ENCODE peak calls at places on chromosome 22, in seven cellular contexts. O, M, H, Y, K, N and S are unnamed samples.

GRCh38 chr22:48797731-48798130 is 1029.9 kb downstream of the BRD1 start:
- DNase-seq in K (no peak), Y (no peak), N (no peak), H (no peak), M (no peak), O (no peak), S (no peak)

GRCh38 chr22:32469799-32470212 is 4.8 kb upstream of the FBXO7 start:
- DNase-seq in K (no peak), O (no peak), H (peak; percentile 84), Y (no peak), M (peak; percentile 32), N (peak; percentile 50), S (no peak)

GRCh38 chr22:17792289-17792688 is 18.0 kb upstream of the BID start:
- DNase-seq in O (no peak), Y (no peak), H (no peak), N (no peak), M (no peak), K (no peak), S (peak; percentile 51)

GRCh38 chr22:47215851-47216250 is 453.4 kb downstream of the TBC1D22A start:
- DNase-seq in N (no peak), K (no peak), O (no peak), M (no peak), H (no peak), Y (no peak), S (no peak)

GRCh38 chr22:25282346-25282670 is 62.9 kb downstream of the CRYBB2 start:
- DNase-seq in M (no peak), Y (no peak), K (peak; percentile 12), O (no peak), N (no peak), H (no peak), S (no peak)

GRCh38 chr22:47065756-47066615 is 303.5 kb downstream of the TBC1D22A start:
- DNase-seq in H (peak; percentile 46), O (no peak), Y (no peak), K (no peak), N (no peak), M (no peak), S (no peak)

GRCh38 chr22:31238057-31238456 is 26.0 kb downstream of the LIMK2 start:
- DNase-seq in O (no peak), H (no peak), K (no peak), Y (no peak), M (no peak), N (no peak), S (peak; percentile 64)

GRCh38 chr22:38729946-38730345 is 24.2 kb downstream of the GTPBP1 start:
- DNase-seq in O (no peak), N (no peak), K (no peak), H (no peak), M (no peak), Y (no peak), S (no peak)

GRCh38 chr22:49305215-49305965 is 522.3 kb downstream of the BRD1 start:
- DNase-seq in N (no peak), K (peak; percentile 78), Y (no peak), H (no peak), O (peak; percentile 86), M (no peak), S (no peak)

GRCh38 chr22:46791201-46791731 is 28.8 kb downstream of the TBC1D22A start:
- DNase-seq in Y (no peak), M (no peak), H (peak; percentile 83), K (no peak), N (no peak), O (no peak), S (peak; percentile 69)

GRCh38 chr22:21945453-21946261 is 7.0 kb downstream of the PPM1F start:
- DNase-seq in K (no peak), O (no peak), M (no peak), N (no peak), H (no peak), Y (no peak), S (no peak)

GRCh38 chr22:17969732-17970131 is 54.6 kb downstream of the MICAL3 start:
- DNase-seq in Y (no peak), M (peak; percentile 94), O (no peak), K (no peak), N (peak; percentile 91), H (peak; percentile 99), S (no peak)

GRCh38 chr22:17235861-17236260 is 16.6 kb upstream of the ADA2 start:
- DNase-seq in Y (no peak), K (no peak), H (no peak), M (no peak), O (no peak), N (no peak), S (no peak)

GRCh38 chr22:27615408-27615807 is 186.1 kb downstream of the MN1 start:
- DNase-seq in O (no peak), K (no peak), M (no peak), Y (no peak), H (no peak), N (no peak), S (no peak)

GRCh38 chr22:29689872-29690213 is 30.0 kb upstream of the CABP7 start:
- DNase-seq in K (peak; percentile 54), Y (peak; percentile 40), N (no peak), H (peak; percentile 55), O (peak; percentile 47), M (peak; percentile 16), S (peak; percentile 21)

GRCh38 chr22:30325065-30325720 is 1.5 kb downstream of the TBC1D10A start:
- DNase-seq in Y (no peak), N (no peak), O (no peak), H (peak; percentile 90), K (no peak), M (no peak), S (no peak)

GRCh38 chr22:27317961-27318360 is 483.6 kb downstream of the MN1 start:
- DNase-seq in K (no peak), M (no peak), N (peak; percentile 19), O (no peak), H (no peak), Y (no peak), S (no peak)

GRCh38 chr22:37639070-37639760 is at the start of gene SH3BP1:
- DNase-seq in Y (no peak), H (no peak), O (peak; percentile 81), M (no peak), N (no peak), K (no peak), S (peak; percentile 68)

GRCh38 chr22:37641251-37641949 is 1.9 kb downstream of the SH3BP1 start:
- DNase-seq in Y (no peak), O (no peak), M (no peak), H (no peak), K (no peak), N (no peak), S (no peak)

GRCh38 chr22:37638351-37639069 is 959 bp upstream of the SH3BP1 start:
- DNase-seq in H (no peak), N (no peak), K (no peak), O (no peak), Y (no peak), M (no peak), S (peak; percentile 61)

GRCh38 chr22:37639771-37640590 is 512 bp downstream of the SH3BP1 start:
- DNase-seq in M (no peak), Y (no peak), K (no peak), H (no peak), N (no peak), O (no peak), S (peak; percentile 38)

GRCh38 chr22:37640591-37641250 is 1.3 kb downstream of the SH3BP1 start:
- DNase-seq in O (no peak), H (no peak), K (no peak), Y (no peak), N (no peak), M (no peak), S (no peak)
- H3K4me3 ChIP-seq in O (peak overlapping the region; percentile 78), H (peak overlapping the region; percentile 95), K (peak overlapping the region; percentile 58), Y (peak overlapping the region; percentile 40), N (peak overlapping the region; percentile 65), M (peak overlapping the region; percentile 88), S (peak overlapping the region; percentile 89)

GRCh38 chr22:42509548-42509947 is 10.0 kb downstream of the RRP7A start:
- DNase-seq in K (no peak), N (no peak), M (no peak), H (no peak), O (no peak), Y (no peak), S (no peak)

GRCh38 chr22:42515896-42516295 is 3.7 kb downstream of the RRP7A start:
- DNase-seq in O (no peak), M (no peak), H (no peak), K (no peak), N (no peak), Y (no peak), S (no peak)

GRCh38 chr22:42511401-42511891 is 8.2 kb downstream of the RRP7A start:
- DNase-seq in M (no peak), O (no peak), Y (no peak), K (no peak), H (no peak), N (no peak), S (no peak)
- H3K4me3 ChIP-seq in M (no peak overlapping the region), O (no peak overlapping the region), Y (no peak overlapping the region), K (no peak overlapping the region), H (no peak overlapping the region), N (no peak overlapping the region), S (no peak overlapping the region)

GRCh38 chr22:45201678-45202332 is 38.1 kb downstream of the NUP50 start:
- DNase-seq in N (peak; percentile 86), O (peak; percentile 51), K (no peak), Y (no peak), H (peak; percentile 100), M (peak; percentile 99), S (no peak)
- H3K4me3 ChIP-seq in N (no peak overlapping the region), O (no peak overlapping the region), K (no peak overlapping the region), Y (no peak overlapping the region), H (no peak overlapping the region), M (no peak overlapping the region), S (no peak overlapping the region)

GRCh38 chr22:39908737-39909136 is 7.9 kb downstream of the GRAP2 start:
- DNase-seq in K (no peak), O (no peak), N (no peak), M (no peak), H (peak; percentile 8), Y (no peak), S (peak; percentile 35)
- H3K4me3 ChIP-seq in K (no peak overlapping the region), O (no peak overlapping the region), N (no peak overlapping the region), M (no peak overlapping the region), H (no peak overlapping the region), Y (no peak overlapping the region), S (no peak overlapping the region)

GRCh38 chr22:40463017-40463631 is 92.7 kb downstream of the SGSM3 start:
- DNase-seq in Y (no peak), N (no peak), M (no peak), K (no peak), O (no peak), H (no peak), S (peak; percentile 74)

GRCh38 chr22:40469181-40469580 is 98.8 kb downstream of the SGSM3 start:
- DNase-seq in N (no peak), K (no peak), M (no peak), Y (no peak), O (no peak), H (no peak), S (no peak)

GRCh38 chr22:40462195-40462988 is 92.0 kb downstream of the SGSM3 start:
- DNase-seq in Y (no peak), N (no peak), H (no peak), M (no peak), K (no peak), O (no peak), S (peak; percentile 31)

GRCh38 chr22:40466976-40467375 is 96.6 kb downstream of the SGSM3 start:
- DNase-seq in N (no peak), M (no peak), Y (no peak), K (no peak), O (no peak), H (no peak), S (no peak)

DNA sequence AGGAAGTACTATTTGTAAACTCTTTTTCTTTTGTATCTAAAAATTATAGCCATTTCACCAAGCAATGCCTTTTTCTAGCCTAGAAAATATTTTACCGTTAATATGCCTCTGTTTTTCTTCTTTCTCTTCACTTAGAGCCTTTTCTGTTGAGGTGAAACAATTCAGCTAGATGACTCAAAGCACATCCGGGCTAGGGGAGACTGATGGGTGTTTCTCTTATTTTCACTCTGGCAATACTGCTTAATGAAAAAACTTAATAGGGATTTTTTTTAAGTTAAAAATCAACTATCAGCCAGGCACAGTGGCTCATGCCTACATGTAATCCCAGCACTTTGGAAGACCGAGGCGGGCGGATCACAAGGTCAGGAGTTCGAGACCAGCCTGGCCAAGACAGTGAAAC is 93.3 kb downstream of the SGSM3 start:
- DNase-seq in K (no peak), Y (no peak), M (no peak), H (no peak), N (no peak), O (no peak), S (peak; percentile 57)
- H3K4me3 ChIP-seq in K (no peak overlapping the region), Y (no peak overlapping the region), M (no peak overlapping the region), H (no peak overlapping the region), N (no peak overlapping the region), O (no peak overlapping the region), S (peak overlapping the region; percentile 70)